ENCODE peak calls at places on chromosome 2, in five cellular contexts. One of them, this sample, is unnamed.

GRCh38 chr2:10166489-10167295 is 44.2 kb downstream of the RRM2 start:
- DNase-seq in M059J: no peak
- DNase-seq in mesenteric fat pad: no peak
- DNase-seq in iris pigment epithelial cell: no peak
- DNase-seq in pancreas: no peak
- DNase-seq in this sample: no peak

GRCh38 chr2:95389256-95390119 is 13.0 kb upstream of the FAHD2A start:
- DNase-seq in M059J: peak
- DNase-seq in mesenteric fat pad: peak
- DNase-seq in iris pigment epithelial cell: peak
- DNase-seq in pancreas: peak
- DNase-seq in this sample: peak

GRCh38 chr2:99154643-99155536 is at the start of the genes LIPT1 and TSGA10:
- DNase-seq in M059J: peak
- DNase-seq in mesenteric fat pad: peak
- DNase-seq in iris pigment epithelial cell: peak
- DNase-seq in pancreas: peak
- DNase-seq in this sample: peak

GRCh38 chr2:115165529-115166109 is 723.2 kb downstream of the DPP10 start:
- DNase-seq in M059J: peak
- DNase-seq in mesenteric fat pad: no peak
- DNase-seq in iris pigment epithelial cell: peak
- DNase-seq in pancreas: peak
- DNase-seq in this sample: no peak

GRCh38 chr2:173355132-173355865 is 627 bp downstream of the CDCA7 start:
- DNase-seq in M059J: peak
- DNase-seq in mesenteric fat pad: no peak
- DNase-seq in iris pigment epithelial cell: peak
- DNase-seq in pancreas: no peak
- DNase-seq in this sample: no peak

GRCh38 chr2:79011485-79011884 is 14.0 kb upstream of the REG3G start:
- DNase-seq in M059J: no peak
- DNase-seq in mesenteric fat pad: no peak
- DNase-seq in iris pigment epithelial cell: no peak
- DNase-seq in pancreas: no peak
- DNase-seq in this sample: no peak

GRCh38 chr2:212032536-212033219 is 505.9 kb downstream of the ERBB4 start:
- DNase-seq in M059J: peak
- DNase-seq in mesenteric fat pad: no peak
- DNase-seq in iris pigment epithelial cell: peak
- DNase-seq in pancreas: no peak
- DNase-seq in this sample: no peak

GRCh38 chr2:40113272-40113671 is 334.2 kb upstream of the THUMPD2 start:
- DNase-seq in M059J: peak
- DNase-seq in mesenteric fat pad: no peak
- DNase-seq in iris pigment epithelial cell: no peak
- DNase-seq in pancreas: no peak
- DNase-seq in this sample: no peak

GRCh38 chr2:109409347-109410020 is 204.3 kb downstream of the SEPTIN10 start:
- DNase-seq in M059J: no peak
- DNase-seq in mesenteric fat pad: no peak
- DNase-seq in iris pigment epithelial cell: no peak
- DNase-seq in pancreas: no peak
- DNase-seq in this sample: no peak

GRCh38 chr2:63537306-63537705 is 51.0 kb downstream of the WDPCP start:
- DNase-seq in M059J: peak
- DNase-seq in mesenteric fat pad: no peak
- DNase-seq in iris pigment epithelial cell: peak
- DNase-seq in pancreas: no peak
- DNase-seq in this sample: no peak

GRCh38 chr2:216683846-216684245 is 11.5 kb downstream of the IGFBP5 start:
- DNase-seq in M059J: peak
- DNase-seq in mesenteric fat pad: no peak
- DNase-seq in iris pigment epithelial cell: peak
- DNase-seq in pancreas: no peak
- DNase-seq in this sample: peak

GRCh38 chr2:42848270-42848669 is 55.9 kb upstream of the HAAO start:
- DNase-seq in M059J: no peak
- DNase-seq in mesenteric fat pad: no peak
- DNase-seq in iris pigment epithelial cell: no peak
- DNase-seq in pancreas: no peak
- DNase-seq in this sample: peak

GRCh38 chr2:95721726-95722125 is 129.9 kb downstream of the TRIM43 start:
- DNase-seq in M059J: no peak
- DNase-seq in mesenteric fat pad: no peak
- DNase-seq in iris pigment epithelial cell: no peak
- DNase-seq in pancreas: no peak
- DNase-seq in this sample: no peak

GRCh38 chr2:55156326-55156725 is 75.8 kb downstream of the CLHC1 start:
- DNase-seq in M059J: peak
- DNase-seq in mesenteric fat pad: no peak
- DNase-seq in iris pigment epithelial cell: peak
- DNase-seq in pancreas: no peak
- DNase-seq in this sample: peak

GRCh38 chr2:199057936-199058335 is 399.8 kb downstream of the SATB2 start:
- DNase-seq in M059J: peak
- DNase-seq in mesenteric fat pad: no peak
- DNase-seq in iris pigment epithelial cell: no peak
- DNase-seq in pancreas: no peak
- DNase-seq in this sample: no peak

GRCh38 chr2:174235680-174236079 is 12.7 kb downstream of the OLA1 start:
- DNase-seq in M059J: peak
- DNase-seq in mesenteric fat pad: no peak
- DNase-seq in iris pigment epithelial cell: peak
- DNase-seq in pancreas: no peak
- DNase-seq in this sample: no peak

GRCh38 chr2:130947967-130948366 is 111.3 kb downstream of the ARHGEF4 start:
- DNase-seq in M059J: no peak
- DNase-seq in mesenteric fat pad: no peak
- DNase-seq in iris pigment epithelial cell: no peak
- DNase-seq in pancreas: no peak
- DNase-seq in this sample: no peak

GRCh38 chr2:68643011-68643873 is at the start of gene PROKR1:
- DNase-seq in M059J: peak
- DNase-seq in mesenteric fat pad: no peak
- DNase-seq in iris pigment epithelial cell: peak
- DNase-seq in pancreas: peak
- DNase-seq in this sample: no peak

GRCh38 chr2:219353129-219353528 is 20.6 kb upstream of the RESP18 start:
- DNase-seq in M059J: no peak
- DNase-seq in mesenteric fat pad: peak
- DNase-seq in iris pigment epithelial cell: no peak
- DNase-seq in pancreas: no peak
- DNase-seq in this sample: no peak

GRCh38 chr2:241443486-241444223 is 64.7 kb downstream of the STK25 start:
- DNase-seq in M059J: peak
- DNase-seq in mesenteric fat pad: no peak
- DNase-seq in iris pigment epithelial cell: peak
- DNase-seq in pancreas: no peak
- DNase-seq in this sample: no peak

GRCh38 chr2:110858135-110858737 is 125.9 kb downstream of the ACOXL start:
- DNase-seq in M059J: no peak
- DNase-seq in mesenteric fat pad: peak
- DNase-seq in iris pigment epithelial cell: no peak
- DNase-seq in pancreas: no peak
- DNase-seq in this sample: no peak

GRCh38 chr2:30713698-30714097 is 93.5 kb downstream of the CAPN13 start:
- DNase-seq in M059J: no peak
- DNase-seq in mesenteric fat pad: peak
- DNase-seq in iris pigment epithelial cell: no peak
- DNase-seq in pancreas: no peak
- DNase-seq in this sample: peak

GRCh38 chr2:61832183-61832841 is 21.5 kb downstream of the FAM161A start:
- DNase-seq in M059J: no peak
- DNase-seq in mesenteric fat pad: no peak
- DNase-seq in iris pigment epithelial cell: no peak
- DNase-seq in pancreas: no peak
- DNase-seq in this sample: no peak

GRCh38 chr2:6580982-6581381 is 284.7 kb downstream of the CMPK2 start:
- DNase-seq in M059J: no peak
- DNase-seq in mesenteric fat pad: no peak
- DNase-seq in iris pigment epithelial cell: peak
- DNase-seq in pancreas: no peak
- DNase-seq in this sample: no peak

GRCh38 chr2:219142329-219142728 is 18.3 kb downstream of the NHEJ1 start:
- DNase-seq in M059J: peak
- DNase-seq in mesenteric fat pad: no peak
- DNase-seq in iris pigment epithelial cell: peak
- DNase-seq in pancreas: no peak
- DNase-seq in this sample: peak

GRCh38 chr2:107529146-107529545 is 297.5 kb upstream of the RGPD4 start:
- DNase-seq in M059J: peak
- DNase-seq in mesenteric fat pad: no peak
- DNase-seq in iris pigment epithelial cell: no peak
- DNase-seq in pancreas: no peak
- DNase-seq in this sample: no peak

GRCh38 chr2:57965961-57966360 is 80.6 kb upstream of the VRK2 start:
- DNase-seq in M059J: no peak
- DNase-seq in mesenteric fat pad: no peak
- DNase-seq in iris pigment epithelial cell: no peak
- DNase-seq in pancreas: no peak
- DNase-seq in this sample: no peak